ENCODE peak calls at places on chromosomes 11 and 22, in ten cellular contexts. U is Caco-2; L is NCI-H226; P is activated T-helper 1 cell treated with anti-CD3 and anti-CD28 coated beads, Interleukin-12 subunit alpha, Interleukin-12 subunit beta, Interleukin-2, Interleukin-4 antibody, amounts not matched to agents 30 ng/mL and 10 ng/mL and 1 ng/mL, durations not matched to agents 14 hours and 24 hours and 36 hours; B is T1000; W is kidney; I is activated T-cell treated with anti-CD3 and anti-CD28 coated beads for 1 hour; Q is neural progenitor cell; R is RWPE1; V is prostate gland. G is an unnamed sample.

GRCh38 chr22:36369922-36370781 is 17.6 kb downstream of the MYH9 start:
- DNase-seq in U (peak), L (peak), P (no peak), B (no peak), W (no peak), I (no peak), Q (peak), R (no peak), V (peak), G (no peak)

GRCh38 chr11:63639195-63639832 is 25.1 kb upstream of the PLAAT3 start:
- DNase-seq in U (no peak), L (no peak), P (no peak), B (no peak), W (no peak), I (no peak), Q (no peak), R (no peak), V (no peak), G (no peak)

GRCh38 chr22:36816338-36816634 is 549 bp downstream of the PVALB start:
- DNase-seq in U (no peak), L (no peak), P (no peak), B (no peak), W (no peak), I (no peak), Q (peak), R (no peak), V (no peak), G (peak)

GRCh38 chr11:88414981-88415391 is 77.5 kb upstream of the CTSC start:
- DNase-seq in U (no peak), L (no peak), P (peak), B (no peak), W (no peak), I (no peak), Q (no peak), R (no peak), V (no peak), G (no peak)

GRCh38 chr22:31857247-31857646 is 87.1 kb upstream of the YWHAH start:
- DNase-seq in U (no peak), L (no peak), P (no peak), B (no peak), W (no peak), I (no peak), Q (peak), R (no peak), V (no peak), G (peak)

GRCh38 chr22:45974498-45974897 is 2.5 kb downstream of the WNT7B start:
- DNase-seq in U (no peak), L (no peak), P (no peak), B (no peak), W (no peak), I (no peak), Q (no peak), R (no peak), V (no peak), G (no peak)

GRCh38 chr11:17979770-17980371 is 33.0 kb downstream of the SERGEF start:
- DNase-seq in U (peak), L (peak), P (peak), B (no peak), W (no peak), I (peak), Q (peak), R (peak), V (peak), G (peak)

GRCh38 chr11:36376315-36376887 is 80.3 kb downstream of the PRR5L start:
- DNase-seq in U (no peak), L (peak), P (no peak), B (peak), W (peak), I (no peak), Q (peak), R (no peak), V (no peak), G (peak)

GRCh38 chr22:42769574-42770447 is 49.1 kb upstream of the A4GALT start:
- DNase-seq in U (peak), L (peak), P (no peak), B (peak), W (peak), I (no peak), Q (peak), R (no peak), V (peak), G (no peak)

GRCh38 chr11:67351275-67352005 is 1.9 kb downstream of the POLD4 start:
- DNase-seq in U (peak), L (peak), P (peak), B (no peak), W (peak), I (peak), Q (peak), R (peak), V (peak), G (peak)

GRCh38 chr11:65491614-65492386 is 7.0 kb upstream of the MALAT1 start:
- DNase-seq in U (no peak), L (peak), P (no peak), B (peak), W (peak), I (no peak), Q (peak), R (no peak), V (peak), G (peak)

GRCh38 chr22:50274311-50274710 is 4.1 kb upstream of the MAPK11 start:
- DNase-seq in U (no peak), L (no peak), P (no peak), B (no peak), W (no peak), I (no peak), Q (peak), R (peak), V (peak), G (no peak)

GRCh38 chr11:78573271-78574035 is 1.2 kb downstream of the NARS2 start:
- DNase-seq in U (no peak), L (no peak), P (no peak), B (no peak), W (no peak), I (no peak), Q (peak), R (no peak), V (no peak), G (no peak)

GRCh38 chr11:36018967-36019596 is 75.2 kb downstream of the LDLRAD3 start:
- DNase-seq in U (no peak), L (no peak), P (no peak), B (no peak), W (no peak), I (no peak), Q (no peak), R (no peak), V (no peak), G (no peak)

GRCh38 chr11:70578371-70578770 is 180.0 kb downstream of the CTTN start:
- DNase-seq in U (peak), L (no peak), P (no peak), B (no peak), W (no peak), I (no peak), Q (no peak), R (no peak), V (no peak), G (no peak)

GRCh38 chr22:17734197-17734596 is 40.1 kb downstream of the BID start:
- DNase-seq in U (no peak), L (no peak), P (peak), B (no peak), W (no peak), I (no peak), Q (no peak), R (no peak), V (no peak), G (no peak)

GRCh38 chr11:110491577-110492352 is 62.0 kb downstream of the FDX1 start:
- DNase-seq in U (no peak), L (no peak), P (no peak), B (no peak), W (no peak), I (no peak), Q (no peak), R (no peak), V (no peak), G (no peak)

GRCh38 chr11:68044145-68044813 is 5.5 kb downstream of the TCIRG1 start:
- DNase-seq in U (peak), L (no peak), P (no peak), B (no peak), W (no peak), I (no peak), Q (no peak), R (no peak), V (no peak), G (peak)

GRCh38 chr11:65298655-65299179 is 15.9 kb upstream of the CDC42EP2 start:
- DNase-seq in U (no peak), L (no peak), P (no peak), B (no peak), W (peak), I (no peak), Q (no peak), R (no peak), V (no peak), G (no peak)

GRCh38 chr11:14288189-14288935 is 70.6 kb downstream of the RRAS2 start:
- DNase-seq in U (no peak), L (no peak), P (no peak), B (no peak), W (no peak), I (no peak), Q (no peak), R (no peak), V (peak), G (no peak)

GRCh38 chr11:59551651-59552521 is 40.5 kb downstream of the OR4D9 start:
- DNase-seq in U (peak), L (peak), P (no peak), B (peak), W (no peak), I (no peak), Q (peak), R (no peak), V (no peak), G (peak)

GRCh38 chr11:73242291-73243092 is 24.4 kb downstream of the P2RY2 start:
- DNase-seq in U (peak), L (peak), P (peak), B (peak), W (peak), I (peak), Q (peak), R (peak), V (peak), G (peak)

GRCh38 chr11:116640641-116641402 is 132.0 kb downstream of the BUD13 start:
- DNase-seq in U (no peak), L (no peak), P (no peak), B (no peak), W (no peak), I (no peak), Q (no peak), R (no peak), V (no peak), G (no peak)

GRCh38 chr11:106306942-106307341 is 229.5 kb downstream of the AASDHPPT start:
- DNase-seq in U (peak), L (no peak), P (no peak), B (no peak), W (no peak), I (no peak), Q (no peak), R (no peak), V (no peak), G (no peak)

GRCh38 chr22:27437570-27437969 is 364.0 kb downstream of the MN1 start:
- DNase-seq in U (no peak), L (no peak), P (no peak), B (no peak), W (no peak), I (no peak), Q (no peak), R (no peak), V (no peak), G (no peak)

GRCh38 chr11:126586303-126586627 is 230.8 kb downstream of the ST3GAL4 start:
- DNase-seq in U (no peak), L (no peak), P (no peak), B (no peak), W (no peak), I (no peak), Q (peak), R (no peak), V (no peak), G (no peak)

GRCh38 chr11:44561275-44561781 is 4.1 kb upstream of the CD82 start:
- DNase-seq in U (no peak), L (no peak), P (no peak), B (no peak), W (no peak), I (no peak), Q (no peak), R (peak), V (no peak), G (no peak)

GRCh38 chr11:3920148-3920852 is 64.8 kb downstream of the STIM1 start:
- DNase-seq in U (no peak), L (peak), P (peak), B (no peak), W (no peak), I (peak), Q (no peak), R (peak), V (no peak), G (no peak)

GRCh38 chr11:130475426-130476053 is 27.1 kb downstream of the ADAMTS15 start:
- DNase-seq in U (peak), L (no peak), P (no peak), B (no peak), W (no peak), I (no peak), Q (no peak), R (no peak), V (no peak), G (no peak)

GRCh38 chr22:42906605-42907338 is 49.7 kb upstream of the ARFGAP3 start:
- DNase-seq in U (no peak), L (no peak), P (no peak), B (no peak), W (peak), I (no peak), Q (no peak), R (no peak), V (no peak), G (no peak)

GRCh38 chr11:15101072-15101701 is 13.5 kb upstream of the INSC start:
- DNase-seq in U (peak), L (no peak), P (peak), B (peak), W (no peak), I (peak), Q (peak), R (peak), V (peak), G (peak)

GRCh38 chr22:37801946-37802309 is 5.8 kb upstream of the GCAT start:
- DNase-seq in U (no peak), L (no peak), P (no peak), B (no peak), W (no peak), I (no peak), Q (no peak), R (no peak), V (no peak), G (no peak)

GRCh38 chr11:33515347-33515746 is 185.3 kb downstream of the C11orf91 start:
- DNase-seq in U (no peak), L (no peak), P (no peak), B (no peak), W (no peak), I (no peak), Q (no peak), R (no peak), V (no peak), G (no peak)

GRCh38 chr11:33040862-33041453 is 1.6 kb downstream of the TCP11L1 start:
- DNase-seq in U (no peak), L (no peak), P (no peak), B (no peak), W (no peak), I (no peak), Q (peak), R (no peak), V (no peak), G (no peak)

GRCh38 chr11:23789200-23789853 is 707.5 kb upstream of the LUZP2 start:
- DNase-seq in U (no peak), L (no peak), P (no peak), B (no peak), W (no peak), I (no peak), Q (no peak), R (no peak), V (no peak), G (no peak)

G was measured in H9.